ENCODE peak calls at places on chromosomes 13 and 19, in five cellular contexts. H is fibroblast of lung, U is Caco-2, R is stomach, N is PC-9. M is an unnamed sample.

GRCh38 chr13:76638882-76639281 is 247.3 kb downstream of the KCTD12 start:
- DNase-seq in H (no peak), U (no peak), R (no peak), N (no peak), M (no peak)

GRCh38 chr13:96052655-96053002 is 572 bp downstream of the UGGT2 start:
- DNase-seq in H (peak), U (peak), R (no peak), N (peak), M (no peak)

GRCh38 chr13:77516342-77516789 is 19.1 kb upstream of the SCEL start:
- DNase-seq in H (peak), U (no peak), R (no peak), N (no peak), M (no peak)

GRCh38 chr13:59409211-59409610 is 754.5 kb downstream of the DIAPH3 start:
- DNase-seq in H (peak), U (no peak), R (peak), N (no peak), M (peak)

GRCh38 chr19:21749090-21749489 is 18.3 kb downstream of the ZNF100 start:
- DNase-seq in H (no peak), U (no peak), R (no peak), N (no peak), M (no peak)

GRCh38 chr13:72932250-72932649 is 126.6 kb upstream of the KLF5 start:
- DNase-seq in H (no peak), U (no peak), R (no peak), N (no peak), M (no peak)

GRCh38 chr13:109517516-109517915 is 268.9 kb downstream of the IRS2 start:
- DNase-seq in H (peak), U (no peak), R (no peak), N (no peak), M (no peak)

GRCh38 chr19:10617409-10618121 is 7.8 kb upstream of the SLC44A2 start:
- DNase-seq in H (peak), U (peak), R (no peak), N (peak), M (no peak)

GRCh38 chr19:29404951-29405727 is 120.7 kb upstream of the VSTM2B start:
- DNase-seq in H (no peak), U (peak), R (no peak), N (peak), M (no peak)

GRCh38 chr13:83216521-83217245 is 665.6 kb downstream of the SLITRK1 start:
- DNase-seq in H (peak), U (no peak), R (no peak), N (no peak), M (no peak)

GRCh38 chr13:94128430-94128829 is 351.1 kb downstream of the DCT start:
- DNase-seq in H (no peak), U (no peak), R (no peak), N (no peak), M (peak)

GRCh38 chr13:24142453-24142852 is 18.1 kb upstream of the SPATA13 start:
- DNase-seq in H (no peak), U (no peak), R (no peak), N (no peak), M (no peak)

GRCh38 chr13:39119422-39119821 is 81.2 kb downstream of the NHLRC3 start:
- DNase-seq in H (no peak), U (no peak), R (no peak), N (no peak), M (no peak)

GRCh38 chr13:91741925-91742324 is 343.5 kb downstream of the GPC5 start:
- DNase-seq in H (no peak), U (no peak), R (no peak), N (no peak), M (no peak)

GRCh38 chr13:71417205-71417604 is 449.8 kb downstream of the DACH1 start:
- DNase-seq in H (peak), U (no peak), R (no peak), N (no peak), M (no peak)

GRCh38 chr19:32104465-32105235 is 240.8 kb upstream of the ZNF507 start:
- DNase-seq in H (peak), U (peak), R (no peak), N (no peak), M (no peak)
- TF ChIP-seq CTCF in H (peak), U (no peak), R (no peak), N (no peak), M (no peak)

GRCh38 chr19:47132522-47132852 is 1.9 kb downstream of the SAE1 start:
- DNase-seq in H (no peak), U (no peak), R (no peak), N (no peak), M (no peak)

GRCh38 chr19:47129579-47129978 is 1.1 kb upstream of the SAE1 start:
- DNase-seq in H (no peak), U (no peak), R (no peak), N (no peak), M (no peak)

GRCh38 chr19:47130589-47131168 is at the start of gene SAE1:
- DNase-seq in H (peak), U (peak), R (peak), N (peak), M (peak)

GRCh38 chr19:47133021-47133471 is 2.4 kb downstream of the SAE1 start:
- DNase-seq in H (no peak), U (no peak), R (no peak), N (no peak), M (no peak)

DNA sequence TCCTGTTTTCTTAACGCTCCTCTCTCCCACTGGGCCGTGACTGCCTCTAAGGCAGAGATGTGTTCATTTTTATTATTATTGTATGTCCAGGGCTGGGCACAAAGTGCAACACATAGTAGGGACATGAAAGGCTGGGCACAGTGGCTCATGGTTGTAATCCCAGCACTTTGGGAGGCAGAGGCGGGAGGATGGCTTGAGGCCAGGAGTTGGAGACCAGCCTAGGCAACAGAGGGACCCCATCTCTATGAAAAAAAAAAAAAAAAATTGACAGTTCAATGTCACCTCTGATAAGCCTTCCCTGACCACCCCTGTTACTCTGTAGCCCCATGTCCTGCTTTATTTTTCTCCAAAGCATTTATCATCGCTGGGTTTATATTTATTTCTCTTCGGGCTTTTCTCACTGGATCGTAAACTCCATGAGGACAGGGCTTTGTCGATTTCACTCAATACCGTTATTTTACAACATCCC is 481 bp upstream of the SAE1 start:
- DNase-seq in H (no peak), U (no peak), R (no peak), N (no peak), M (no peak)
- H3K4me3 ChIP-seq in H (no peak), U (peak), R (peak), N (peak), M (no peak)

GRCh38 chr19:17420267-17420924 is 549 bp downstream of the MVB12A start:
- DNase-seq in H (no peak), U (peak), R (peak), N (no peak), M (no peak)
- TF ChIP-seq CTCF in H (no peak), U (no peak), R (peak), N (no peak), M (peak)

DNA sequence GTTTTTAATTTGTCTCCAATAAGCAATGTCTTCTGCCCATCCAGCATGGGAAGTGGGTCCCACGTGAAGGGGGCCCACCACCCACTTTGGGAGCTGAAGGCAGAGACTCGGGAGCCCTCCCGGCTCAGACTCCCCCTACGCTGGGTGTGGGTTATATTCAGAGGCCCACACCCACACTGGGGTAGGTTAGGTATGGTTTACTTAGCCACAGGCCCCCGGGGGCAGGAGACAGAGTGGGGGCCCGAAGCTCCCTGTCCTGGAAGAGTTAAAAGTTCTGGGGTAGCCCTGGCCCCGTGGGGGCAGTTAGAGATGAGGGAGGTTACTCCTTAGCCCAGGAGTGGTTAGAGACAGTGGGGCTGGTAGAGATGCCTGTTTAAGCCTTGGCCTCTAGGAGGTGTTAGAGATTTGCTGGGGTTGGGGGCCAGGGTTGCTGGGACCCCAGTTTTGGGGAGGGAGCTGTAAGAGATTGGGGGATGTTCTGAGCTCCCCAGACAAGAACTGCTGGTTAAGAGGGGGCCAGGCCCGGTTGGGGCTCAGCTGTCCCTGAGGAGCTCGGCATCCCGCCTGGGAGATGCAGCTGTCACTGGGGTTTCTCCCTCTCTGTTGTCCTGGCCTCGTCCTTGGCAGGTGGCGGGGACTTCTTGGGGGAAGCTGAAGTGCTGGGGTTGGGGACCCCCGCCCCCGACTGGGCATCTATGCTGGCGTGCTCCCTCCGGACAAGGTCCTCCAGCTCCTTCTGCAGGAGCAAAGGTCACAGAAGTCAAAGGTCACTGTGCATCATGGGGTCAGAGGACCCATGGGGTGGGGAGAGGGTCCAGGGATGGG is 712 bp upstream of the RINL start:
- DNase-seq in H (no peak), U (no peak), R (no peak), N (no peak), M (no peak)
- H3K4me3 ChIP-seq in H (no peak), U (no peak), R (no peak), N (no peak), M (no peak)

GRCh38 chr19:16970821-16971220 is 55.8 kb downstream of the CPAMD8 start:
- DNase-seq in H (no peak), U (no peak), R (no peak), N (no peak), M (no peak)

GRCh38 chr19:16969127-16969526 is 57.5 kb downstream of the CPAMD8 start:
- DNase-seq in H (no peak), U (peak), R (no peak), N (peak), M (no peak)
- TF ChIP-seq CTCF in H (no peak), U (no peak), R (no peak), N (peak), M (no peak)

DNA sequence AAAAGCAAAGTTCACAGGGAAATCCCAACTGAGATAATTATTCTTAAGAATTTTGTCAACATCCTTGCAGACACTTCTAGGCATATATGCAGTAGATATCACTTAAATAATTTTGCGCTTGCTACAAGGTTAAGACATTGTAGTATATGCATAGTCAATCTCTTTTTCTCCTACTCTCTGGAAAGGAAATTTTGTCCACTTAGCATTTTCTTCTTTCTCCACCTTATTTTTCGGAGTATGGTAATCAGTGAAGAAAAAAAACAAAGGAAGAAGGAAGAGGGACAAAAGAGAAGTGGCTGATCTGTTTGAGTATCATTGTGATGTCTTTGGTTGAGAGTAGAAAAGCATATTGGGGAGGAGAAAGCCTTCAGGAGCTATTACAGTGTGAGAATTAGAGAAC is 104.6 kb downstream of the LACC1 start:
- DNase-seq in H (no peak), U (no peak), R (no peak), N (no peak), M (no peak)
- H3K4me3 ChIP-seq in H (no peak), U (no peak), R (no peak), N (no peak), M (no peak)

DNA sequence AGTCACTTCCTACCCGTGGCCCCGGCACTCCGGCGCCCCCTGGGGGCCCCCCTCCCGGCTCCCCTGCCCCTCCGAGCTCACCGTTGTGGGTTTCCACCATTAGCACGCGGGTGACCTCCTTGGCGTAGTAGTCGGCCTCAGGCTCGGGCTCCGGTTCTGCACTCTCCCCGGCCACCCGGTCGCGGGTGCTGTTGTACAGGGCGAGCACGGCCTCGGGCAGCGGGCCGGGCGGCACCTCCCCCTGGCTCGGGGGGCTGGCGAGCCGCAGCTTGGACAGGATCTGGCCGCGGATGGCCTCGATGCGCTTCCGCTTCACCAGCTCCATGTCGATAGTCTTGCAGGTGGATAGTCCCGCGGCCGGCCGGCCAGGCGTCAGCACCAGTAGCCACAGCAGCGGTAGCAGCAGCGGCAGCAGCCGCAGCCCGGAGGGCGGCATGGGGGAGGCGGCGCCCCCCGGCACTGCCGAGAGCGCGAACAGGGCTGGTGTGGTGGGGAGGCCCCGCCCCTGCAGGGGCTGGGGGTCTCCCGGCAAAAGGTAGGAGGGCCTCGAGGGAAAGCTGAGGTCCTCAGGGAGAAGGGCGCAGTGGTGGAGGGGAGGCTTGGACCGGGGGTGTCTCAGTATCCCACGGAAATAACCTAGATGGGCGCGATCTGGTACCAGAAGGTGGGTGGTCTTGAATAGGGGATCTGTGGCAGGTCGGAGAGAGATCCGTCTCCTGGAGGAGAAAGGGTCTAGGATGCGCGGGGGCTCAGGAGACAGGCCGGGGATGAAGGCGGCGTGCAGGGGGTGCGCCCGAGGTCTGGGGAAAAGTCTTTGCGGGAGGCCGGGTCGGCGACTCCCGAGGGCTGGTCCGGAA is 885 bp downstream of the TGFB1 start:
- DNase-seq in H (peak), U (peak), R (peak), N (no peak), M (no peak)
- TF ChIP-seq CTCF in H (peak), U (peak), R (peak), N (peak), M (no peak)

GRCh38 chr13:105806335-105806920 is 729.0 kb downstream of the EFNB2 start:
- DNase-seq in H (peak), U (no peak), R (no peak), N (no peak), M (no peak)
- H3K4me3 ChIP-seq in H (peak), U (no peak), R (no peak), N (no peak), M (no peak)